ENCODE peak calls at places on chromosomes 16 and 17, in ten cellular contexts. One of them, this sample, is unnamed.
A peak's percentile ranks its signal among the peaks of the same experiment; 100 is the strongest.

GRCh38 chr17:3448059-3448630 is 14.5 kb upstream of the OR1E2 start:
- DNase-seq in astrocyte of the spinal cord: no peak
- DNase-seq in psoas muscle: no peak
- DNase-seq in BE2C: no peak
- DNase-seq in body of pancreas: no peak
- DNase-seq in epithelial cell of esophagus: no peak
- DNase-seq in heart right ventricle: no peak
- DNase-seq in cardiac fibroblast: peak; percentile 3
- DNase-seq in nephron progenitor cell: no peak
- DNase-seq in HCT116: no peak
- DNase-seq in this sample: no peak

GRCh38 chr16:22098538-22099255 is 6.4 kb downstream of the VWA3A start:
- DNase-seq in HCT116: peak; percentile 56
- DNase-seq in epithelial cell of esophagus: peak; percentile 55
- DNase-seq in cardiac fibroblast: peak; percentile 68
- DNase-seq in nephron progenitor cell: peak; percentile 23
- DNase-seq in astrocyte of the spinal cord: peak; percentile 46
- DNase-seq in psoas muscle: no peak
- DNase-seq in BE2C: peak; percentile 34
- DNase-seq in body of pancreas: no peak
- DNase-seq in heart right ventricle: peak; percentile 12
- DNase-seq in this sample: no peak

GRCh38 chr16:20871258-20871657 is 28.9 kb downstream of the DCUN1D3 start:
- DNase-seq in astrocyte of the spinal cord: no peak
- DNase-seq in cardiac fibroblast: no peak
- DNase-seq in body of pancreas: no peak
- DNase-seq in nephron progenitor cell: no peak
- DNase-seq in psoas muscle: no peak
- DNase-seq in heart right ventricle: no peak
- DNase-seq in HCT116: no peak
- DNase-seq in BE2C: no peak
- DNase-seq in epithelial cell of esophagus: no peak
- DNase-seq in this sample: no peak

GRCh38 chr17:17028059-17028877 is 14.0 kb upstream of the MPRIP start:
- DNase-seq in heart right ventricle: peak; percentile 33
- DNase-seq in psoas muscle: peak; percentile 81
- DNase-seq in epithelial cell of esophagus: peak; percentile 99
- DNase-seq in cardiac fibroblast: peak; percentile 90
- DNase-seq in astrocyte of the spinal cord: peak; percentile 78
- DNase-seq in BE2C: peak; percentile 51
- DNase-seq in nephron progenitor cell: peak; percentile 46
- DNase-seq in HCT116: peak; percentile 94
- DNase-seq in body of pancreas: peak; percentile 72
- DNase-seq in this sample: no peak

GRCh38 chr16:75110637-75111513 is 5.7 kb downstream of the LDHD start:
- DNase-seq in psoas muscle: peak; percentile 95
- DNase-seq in epithelial cell of esophagus: peak; percentile 87
- DNase-seq in BE2C: peak; percentile 88
- DNase-seq in astrocyte of the spinal cord: peak; percentile 89
- DNase-seq in nephron progenitor cell: peak; percentile 83
- DNase-seq in heart right ventricle: peak; percentile 91
- DNase-seq in cardiac fibroblast: peak; percentile 94
- DNase-seq in body of pancreas: peak; percentile 93
- DNase-seq in HCT116: peak; percentile 80
- DNase-seq in this sample: peak; percentile 88

GRCh38 chr17:5809056-5809455 is 224.7 kb upstream of the NLRP1 start:
- DNase-seq in epithelial cell of esophagus: no peak
- DNase-seq in nephron progenitor cell: no peak
- DNase-seq in body of pancreas: no peak
- DNase-seq in psoas muscle: no peak
- DNase-seq in astrocyte of the spinal cord: no peak
- DNase-seq in BE2C: no peak
- DNase-seq in cardiac fibroblast: no peak
- DNase-seq in HCT116: no peak
- DNase-seq in heart right ventricle: no peak
- DNase-seq in this sample: no peak

GRCh38 chr16:59394526-59394925 is 660.4 kb upstream of the GOT2 start:
- DNase-seq in cardiac fibroblast: no peak
- DNase-seq in epithelial cell of esophagus: no peak
- DNase-seq in body of pancreas: no peak
- DNase-seq in heart right ventricle: no peak
- DNase-seq in HCT116: no peak
- DNase-seq in BE2C: no peak
- DNase-seq in psoas muscle: no peak
- DNase-seq in astrocyte of the spinal cord: no peak
- DNase-seq in nephron progenitor cell: no peak
- DNase-seq in this sample: no peak

GRCh38 chr16:67112591-67113399 is 3.1 kb downstream of the PHAF1 start:
- DNase-seq in astrocyte of the spinal cord: no peak
- DNase-seq in cardiac fibroblast: no peak
- DNase-seq in HCT116: no peak
- DNase-seq in body of pancreas: no peak
- DNase-seq in heart right ventricle: no peak
- DNase-seq in BE2C: no peak
- DNase-seq in psoas muscle: no peak
- DNase-seq in epithelial cell of esophagus: peak; percentile 59
- DNase-seq in nephron progenitor cell: no peak
- DNase-seq in this sample: no peak

DNA sequence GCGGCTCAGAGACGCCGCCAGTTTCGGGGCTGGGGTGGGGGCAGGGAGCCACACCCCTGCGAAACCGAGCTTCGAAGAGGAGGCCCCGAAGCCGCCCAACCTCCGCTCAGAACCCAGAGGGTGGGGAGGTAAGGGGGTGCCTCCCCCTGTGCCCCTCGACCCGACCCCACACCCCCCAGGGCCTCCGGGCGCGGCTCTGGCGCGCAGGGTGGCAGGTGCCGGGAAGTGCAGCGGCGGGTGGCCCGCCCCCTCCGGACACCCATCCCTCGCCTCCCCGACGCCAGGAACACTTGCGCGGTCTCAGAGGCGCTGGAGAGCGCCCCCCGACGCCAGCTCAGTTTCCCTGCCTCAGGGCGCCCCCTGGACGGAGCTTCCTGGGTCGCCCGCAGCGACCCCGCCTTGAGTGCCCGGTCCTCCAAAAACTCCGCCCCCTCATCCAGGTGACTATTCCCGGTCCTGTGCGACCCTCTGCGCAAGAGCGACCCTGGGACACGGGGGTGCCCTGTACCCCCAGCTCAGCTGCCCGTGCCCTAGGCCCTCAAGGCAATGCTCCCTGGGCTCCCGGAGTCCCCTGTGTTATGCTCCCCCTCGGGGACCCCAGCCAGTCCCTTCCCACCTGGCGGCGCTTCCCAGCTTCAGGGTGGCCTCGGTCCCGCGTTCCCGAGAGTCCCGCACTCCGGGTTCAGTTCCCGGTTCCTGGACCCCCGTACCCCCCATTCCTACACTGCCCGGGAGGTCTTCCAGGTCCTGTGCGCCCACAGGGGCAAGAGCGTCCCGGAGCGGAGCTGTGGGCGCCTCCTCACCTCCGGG is 562 bp downstream of the PPL start:
- DNase-seq in BE2C: peak; percentile 28
- DNase-seq in heart right ventricle: no peak
- DNase-seq in HCT116: no peak
- DNase-seq in body of pancreas: peak; percentile 64
- DNase-seq in psoas muscle: peak; percentile 71
- DNase-seq in nephron progenitor cell: peak; percentile 48
- DNase-seq in epithelial cell of esophagus: no peak
- DNase-seq in cardiac fibroblast: no peak
- DNase-seq in astrocyte of the spinal cord: no peak
- DNase-seq in this sample: no peak
- TF ChIP-seq CTCF in BE2C: peak; percentile 20
- TF ChIP-seq CTCF in heart right ventricle: no peak
- TF ChIP-seq CTCF in HCT116: peak; percentile 46
- TF ChIP-seq CTCF in body of pancreas: peak; percentile 18
- TF ChIP-seq CTCF in psoas muscle: peak; percentile 10
- TF ChIP-seq CTCF in nephron progenitor cell: no peak
- TF ChIP-seq CTCF in epithelial cell of esophagus: peak; percentile 8
- TF ChIP-seq CTCF in cardiac fibroblast: no peak
- TF ChIP-seq CTCF in astrocyte of the spinal cord: peak; percentile 13
- TF ChIP-seq CTCF in this sample: no peak

GRCh38 chr17:12927001-12927400 is 90.8 kb downstream of the ELAC2 start:
- DNase-seq in HCT116: no peak
- DNase-seq in nephron progenitor cell: no peak
- DNase-seq in body of pancreas: no peak
- DNase-seq in epithelial cell of esophagus: no peak
- DNase-seq in BE2C: no peak
- DNase-seq in heart right ventricle: no peak
- DNase-seq in astrocyte of the spinal cord: no peak
- DNase-seq in psoas muscle: no peak
- DNase-seq in cardiac fibroblast: no peak
- DNase-seq in this sample: no peak

GRCh38 chr17:12924614-12925013 is 93.2 kb downstream of the ELAC2 start:
- DNase-seq in astrocyte of the spinal cord: no peak
- DNase-seq in HCT116: no peak
- DNase-seq in BE2C: no peak
- DNase-seq in epithelial cell of esophagus: no peak
- DNase-seq in psoas muscle: no peak
- DNase-seq in body of pancreas: no peak
- DNase-seq in nephron progenitor cell: no peak
- DNase-seq in heart right ventricle: no peak
- DNase-seq in cardiac fibroblast: no peak
- DNase-seq in this sample: no peak

GRCh38 chr17:12927541-12928425 is 90.0 kb downstream of the ELAC2 start:
- DNase-seq in nephron progenitor cell: no peak
- DNase-seq in cardiac fibroblast: peak; percentile 21
- DNase-seq in BE2C: no peak
- DNase-seq in heart right ventricle: peak; percentile 47
- DNase-seq in psoas muscle: no peak
- DNase-seq in HCT116: no peak
- DNase-seq in epithelial cell of esophagus: no peak
- DNase-seq in body of pancreas: no peak
- DNase-seq in astrocyte of the spinal cord: peak; percentile 4
- DNase-seq in this sample: peak; percentile 10

GRCh38 chr17:12928736-12929135 is 89.1 kb downstream of the ELAC2 start:
- DNase-seq in HCT116: no peak
- DNase-seq in epithelial cell of esophagus: no peak
- DNase-seq in body of pancreas: no peak
- DNase-seq in nephron progenitor cell: no peak
- DNase-seq in heart right ventricle: no peak
- DNase-seq in cardiac fibroblast: peak; percentile 5
- DNase-seq in BE2C: no peak
- DNase-seq in psoas muscle: no peak
- DNase-seq in astrocyte of the spinal cord: peak; percentile 3
- DNase-seq in this sample: no peak
- TF ChIP-seq CTCF in HCT116: peak; percentile 36
- TF ChIP-seq CTCF in epithelial cell of esophagus: peak; percentile 11
- TF ChIP-seq CTCF in body of pancreas: no peak
- TF ChIP-seq CTCF in nephron progenitor cell: no peak
- TF ChIP-seq CTCF in heart right ventricle: no peak
- TF ChIP-seq CTCF in cardiac fibroblast: no peak
- TF ChIP-seq CTCF in BE2C: peak; percentile 21
- TF ChIP-seq CTCF in psoas muscle: no peak
- TF ChIP-seq CTCF in astrocyte of the spinal cord: peak; percentile 24
- TF ChIP-seq CTCF in this sample: no peak

DNA sequence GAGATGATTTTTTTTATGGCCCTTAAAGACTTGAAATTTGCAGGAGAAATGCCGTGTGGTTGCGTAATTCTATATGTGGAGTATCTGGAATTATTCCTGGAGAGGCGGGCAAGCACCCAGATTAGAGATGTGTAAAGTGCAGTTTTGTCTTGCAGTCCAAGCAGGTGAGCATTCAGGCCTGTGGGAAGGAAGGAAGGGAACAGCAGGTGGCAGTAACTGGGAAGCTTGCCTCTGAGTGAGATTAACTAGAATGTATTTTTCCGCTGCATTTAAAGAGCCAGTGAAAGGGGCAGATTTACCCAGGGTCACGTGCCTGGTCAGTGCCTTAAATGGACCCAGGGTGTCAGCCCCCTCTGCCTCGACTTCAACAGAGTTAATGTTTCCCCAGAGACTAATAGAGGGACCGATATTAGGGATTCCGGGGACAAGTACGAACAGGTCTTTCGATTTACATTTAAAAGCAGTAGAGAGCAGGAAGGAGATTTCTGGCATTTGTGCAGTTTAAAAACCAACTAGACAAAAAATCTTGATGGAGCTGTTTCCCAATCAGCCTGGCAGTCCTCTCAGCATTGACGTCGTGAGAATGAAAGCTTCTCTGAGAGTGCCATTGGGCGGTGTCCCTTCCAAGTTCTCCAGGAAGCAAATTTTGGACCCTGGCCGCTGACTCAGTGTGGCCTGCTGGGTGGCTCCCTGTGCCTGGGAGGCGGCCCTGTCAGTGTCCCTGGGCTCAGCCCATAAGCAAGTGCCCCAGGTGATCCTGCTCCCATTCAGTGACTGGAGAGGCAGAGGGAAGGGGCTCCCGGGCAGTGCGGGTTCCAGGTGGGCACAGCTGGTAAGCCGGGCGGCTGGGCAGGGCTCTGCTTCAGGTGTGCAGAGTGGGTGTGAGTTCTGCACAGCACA is 38.2 kb downstream of the KSR1 start:
- DNase-seq in psoas muscle: peak; percentile 87
- DNase-seq in nephron progenitor cell: no peak
- DNase-seq in body of pancreas: peak; percentile 93
- DNase-seq in astrocyte of the spinal cord: peak; percentile 55
- DNase-seq in HCT116: peak; percentile 51
- DNase-seq in heart right ventricle: peak; percentile 23
- DNase-seq in BE2C: no peak
- DNase-seq in epithelial cell of esophagus: peak; percentile 84
- DNase-seq in cardiac fibroblast: peak; percentile 55
- DNase-seq in this sample: no peak
- TF ChIP-seq CTCF in psoas muscle: peak; percentile 61
- TF ChIP-seq CTCF in nephron progenitor cell: no peak
- TF ChIP-seq CTCF in body of pancreas: peak; percentile 37
- TF ChIP-seq CTCF in astrocyte of the spinal cord: peak; percentile 56
- TF ChIP-seq CTCF in HCT116: peak; percentile 70
- TF ChIP-seq CTCF in heart right ventricle: no peak
- TF ChIP-seq CTCF in BE2C: peak; percentile 29
- TF ChIP-seq CTCF in epithelial cell of esophagus: peak; percentile 67
- TF ChIP-seq CTCF in cardiac fibroblast: peak; percentile 33
- TF ChIP-seq CTCF in this sample: no peak

GRCh38 chr17:19357351-19358140 is 5.0 kb downstream of the B9D1 start:
- DNase-seq in body of pancreas: no peak
- DNase-seq in astrocyte of the spinal cord: no peak
- DNase-seq in psoas muscle: peak; percentile 20
- DNase-seq in heart right ventricle: no peak
- DNase-seq in HCT116: no peak
- DNase-seq in cardiac fibroblast: no peak
- DNase-seq in nephron progenitor cell: no peak
- DNase-seq in BE2C: no peak
- DNase-seq in epithelial cell of esophagus: no peak
- DNase-seq in this sample: no peak

GRCh38 chr17:19354123-19354522 is 8.4 kb downstream of the B9D1 start:
- DNase-seq in psoas muscle: no peak
- DNase-seq in nephron progenitor cell: no peak
- DNase-seq in epithelial cell of esophagus: peak; percentile 81
- DNase-seq in cardiac fibroblast: peak; percentile 85
- DNase-seq in HCT116: peak; percentile 22
- DNase-seq in BE2C: no peak
- DNase-seq in body of pancreas: no peak
- DNase-seq in heart right ventricle: no peak
- DNase-seq in astrocyte of the spinal cord: peak; percentile 86
- DNase-seq in this sample: no peak

GRCh38 chr17:19359151-19359550 is 3.4 kb downstream of the B9D1 start:
- DNase-seq in epithelial cell of esophagus: no peak
- DNase-seq in BE2C: no peak
- DNase-seq in psoas muscle: no peak
- DNase-seq in nephron progenitor cell: no peak
- DNase-seq in HCT116: no peak
- DNase-seq in astrocyte of the spinal cord: no peak
- DNase-seq in cardiac fibroblast: no peak
- DNase-seq in heart right ventricle: no peak
- DNase-seq in body of pancreas: no peak
- DNase-seq in this sample: no peak

GRCh38 chr17:19359856-19360255 is 2.7 kb downstream of the B9D1 start:
- DNase-seq in psoas muscle: no peak
- DNase-seq in heart right ventricle: no peak
- DNase-seq in astrocyte of the spinal cord: no peak
- DNase-seq in BE2C: no peak
- DNase-seq in body of pancreas: no peak
- DNase-seq in cardiac fibroblast: no peak
- DNase-seq in HCT116: no peak
- DNase-seq in epithelial cell of esophagus: no peak
- DNase-seq in nephron progenitor cell: no peak
- DNase-seq in this sample: no peak

DNA sequence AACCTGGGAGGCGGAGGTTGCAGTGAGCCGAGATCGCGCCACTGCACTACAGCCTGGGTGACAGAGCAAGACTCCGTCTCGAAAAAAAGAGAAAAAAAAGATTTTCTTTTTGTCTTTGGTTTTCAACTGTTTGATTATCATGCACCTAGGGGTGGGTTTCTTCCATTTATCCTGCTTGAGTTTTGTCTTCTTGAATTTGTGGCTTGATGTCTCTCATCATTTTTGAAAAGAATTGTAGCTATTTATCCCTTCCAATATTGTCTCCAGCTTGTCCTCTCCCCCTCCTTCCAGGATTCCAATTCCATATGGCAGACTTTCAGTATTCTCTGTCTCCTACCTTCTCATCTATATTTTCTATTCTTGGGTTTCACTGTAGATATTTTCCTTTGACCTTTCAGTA is 7.8 kb downstream of the B9D1 start:
- DNase-seq in nephron progenitor cell: no peak
- DNase-seq in psoas muscle: no peak
- DNase-seq in body of pancreas: no peak
- DNase-seq in heart right ventricle: no peak
- DNase-seq in astrocyte of the spinal cord: no peak
- DNase-seq in HCT116: no peak
- DNase-seq in epithelial cell of esophagus: no peak
- DNase-seq in cardiac fibroblast: no peak
- DNase-seq in BE2C: no peak
- DNase-seq in this sample: no peak
- TF ChIP-seq CTCF in nephron progenitor cell: no peak
- TF ChIP-seq CTCF in psoas muscle: no peak
- TF ChIP-seq CTCF in body of pancreas: no peak
- TF ChIP-seq CTCF in heart right ventricle: no peak
- TF ChIP-seq CTCF in astrocyte of the spinal cord: no peak
- TF ChIP-seq CTCF in HCT116: no peak
- TF ChIP-seq CTCF in epithelial cell of esophagus: no peak
- TF ChIP-seq CTCF in cardiac fibroblast: no peak
- TF ChIP-seq CTCF in BE2C: no peak
- TF ChIP-seq CTCF in this sample: no peak